ENCODE peak calls at places on chromosome 22, in four cellular contexts. Y is prostate gland, L is esophagus squamous epithelium, U is HCT116. K is an unnamed sample.

GRCh38 chr22:41925783-41926460 is 684 bp downstream of the TNFRSF13C start:
- DNase-seq in Y (peak), L (no peak), U (no peak), K (no peak)

GRCh38 chr22:50009765-50010675 is 2.5 kb downstream of the IL17REL start:
- DNase-seq in Y (no peak), L (no peak), U (no peak), K (no peak)

GRCh38 chr22:24976442-24977218 is 24.1 kb downstream of the KIAA1671 start:
- DNase-seq in Y (peak), L (no peak), U (no peak), K (no peak)

GRCh38 chr22:39508393-39508792 is 6.3 kb downstream of the MIEF1 start:
- DNase-seq in Y (no peak), L (no peak), U (no peak), K (no peak)

GRCh38 chr22:41596776-41597634 is 7.4 kb upstream of the PMM1 start:
- DNase-seq in Y (peak), L (no peak), U (no peak), K (no peak)

GRCh38 chr22:49600452-49600847 is 227.2 kb downstream of the BRD1 start:
- DNase-seq in Y (no peak), L (no peak), U (no peak), K (no peak)

GRCh38 chr22:50307891-50308596 is 598 bp upstream of the PLXNB2 start:
- DNase-seq in Y (no peak), L (no peak), U (no peak), K (no peak)

GRCh38 chr22:19149047-19149883 is 827 bp downstream of the GSC2 start:
- DNase-seq in Y (no peak), L (no peak), U (no peak), K (no peak)

GRCh38 chr22:42515896-42516295 is 3.7 kb downstream of the RRP7A start:
- DNase-seq in Y (no peak), L (no peak), U (no peak), K (no peak)

GRCh38 chr22:40326905-40327735 is 19.2 kb upstream of the ADSL start:
- DNase-seq in Y (peak), L (no peak), U (no peak), K (no peak)

GRCh38 chr22:49724030-49724892 is 103.4 kb downstream of the BRD1 start:
- DNase-seq in Y (no peak), L (no peak), U (no peak), K (no peak)

GRCh38 chr22:24055283-24055682 is 44.2 kb downstream of the CABIN1 start:
- DNase-seq in Y (no peak), L (no peak), U (no peak), K (no peak)

GRCh38 chr22:27754247-27754887 is 47.2 kb downstream of the MN1 start:
- DNase-seq in Y (peak), L (no peak), U (no peak), K (no peak)

GRCh38 chr22:39814899-39815298 is 78.7 kb downstream of the ENTHD1 start:
- DNase-seq in Y (no peak), L (no peak), U (no peak), K (no peak)

GRCh38 chr22:25057013-25057881 is 104.7 kb downstream of the KIAA1671 start:
- DNase-seq in Y (peak), L (no peak), U (peak), K (peak)

GRCh38 chr22:24583221-24583971 is 9.5 kb downstream of the LRRC75B start:
- DNase-seq in Y (no peak), L (no peak), U (no peak), K (no peak)

GRCh38 chr22:25903294-25903693 is 161.3 kb downstream of the MYO18B start:
- DNase-seq in Y (no peak), L (no peak), U (peak), K (no peak)

GRCh38 chr22:19057999-19058491 is 64.2 kb downstream of the DGCR2 start:
- DNase-seq in Y (no peak), L (no peak), U (no peak), K (no peak)

GRCh38 chr22:38032681-38033521 is 24.3 kb upstream of the PICK1 start:
- DNase-seq in Y (no peak), L (no peak), U (no peak), K (no peak)

GRCh38 chr22:38034884-38035529 is 22.2 kb upstream of the PICK1 start:
- DNase-seq in Y (no peak), L (no peak), U (no peak), K (no peak)

GRCh38 chr22:38033522-38034277 is 23.5 kb upstream of the PICK1 start:
- DNase-seq in Y (no peak), L (no peak), U (no peak), K (no peak)

GRCh38 chr22:38035530-38035885 is 21.7 kb upstream of the PICK1 start:
- DNase-seq in Y (no peak), L (no peak), U (no peak), K (no peak)

GRCh38 chr22:38034278-38034882 is 22.8 kb upstream of the PICK1 start:
- DNase-seq in Y (peak), L (no peak), U (peak), K (no peak)
- TF ChIP-seq POLR2A in Y (no peak), L (no peak), U (no peak), K (no peak)

GRCh38 chr22:45233386-45233785 is 7.3 kb downstream of the KIAA0930 start:
- DNase-seq in Y (no peak), L (no peak), U (no peak), K (no peak)
- TF ChIP-seq POLR2A in Y (no peak), L (no peak), U (no peak), K (no peak)

GRCh38 chr22:36762687-36763260 is 13.1 kb downstream of the IFT27 start:
- DNase-seq in Y (no peak), L (no peak), U (no peak), K (no peak)
- TF ChIP-seq POLR2A in Y (no peak), L (no peak), U (no peak), K (no peak)

DNA sequence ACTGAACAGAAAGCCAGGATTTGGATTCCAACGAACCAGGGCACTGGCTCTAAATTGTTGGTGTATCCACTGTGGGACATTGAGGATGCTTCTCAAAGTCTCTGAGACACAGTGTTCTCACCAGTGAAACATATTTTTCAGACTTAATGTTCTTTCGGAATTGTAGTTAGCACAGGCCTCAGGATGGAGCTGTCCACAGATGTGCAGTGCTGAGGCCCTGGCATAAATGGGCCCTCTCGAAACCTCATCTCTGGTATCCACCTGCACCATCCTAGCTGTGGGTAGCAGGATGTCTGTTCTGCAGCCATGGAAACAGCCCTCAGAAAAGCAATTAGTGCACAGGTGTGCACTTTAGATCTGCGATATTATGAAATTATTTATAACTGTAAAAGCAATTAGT is 656.8 kb downstream of the TBC1D22A start:
- DNase-seq in Y (no peak), L (no peak), U (no peak), K (no peak)
- TF ChIP-seq POLR2A in Y (no peak), L (no peak), U (no peak), K (no peak)

DNA sequence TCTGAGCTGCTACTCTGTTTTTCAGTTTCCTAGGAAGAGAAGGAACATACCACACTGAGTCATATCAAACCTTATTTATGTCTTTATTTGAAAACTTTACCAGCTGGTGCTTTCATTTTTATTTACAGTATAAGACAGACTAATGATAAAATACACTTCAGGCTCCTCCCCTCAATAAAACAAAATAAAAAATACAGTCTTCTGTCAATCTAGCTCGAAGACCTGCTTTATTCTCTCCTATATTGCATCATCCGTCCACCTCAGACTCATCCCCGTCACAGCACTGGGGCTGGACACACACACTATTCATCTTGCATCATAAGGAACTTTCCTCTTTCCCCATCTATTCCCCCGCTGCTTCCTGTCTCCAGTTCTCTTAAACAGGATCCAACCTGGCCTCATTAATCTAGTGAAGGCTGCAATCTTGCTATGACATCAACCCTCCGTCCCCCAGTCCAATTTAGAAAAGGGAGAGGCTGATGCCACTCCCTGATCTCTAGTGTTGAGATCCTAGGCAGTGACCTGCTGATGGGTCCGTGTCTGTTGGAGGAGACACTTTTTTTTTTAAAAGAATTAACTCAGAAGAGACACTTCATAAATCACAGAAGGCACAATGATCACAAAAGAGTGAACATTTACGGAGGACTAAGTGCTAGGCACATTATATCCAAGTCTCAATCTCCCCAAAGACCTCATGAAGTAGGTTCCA is 1.1 kb downstream of the XBP1 start:
- DNase-seq in Y (peak), L (no peak), U (peak), K (no peak)
- TF ChIP-seq POLR2A in Y (peak), L (peak), U (no peak), K (no peak)

DNA sequence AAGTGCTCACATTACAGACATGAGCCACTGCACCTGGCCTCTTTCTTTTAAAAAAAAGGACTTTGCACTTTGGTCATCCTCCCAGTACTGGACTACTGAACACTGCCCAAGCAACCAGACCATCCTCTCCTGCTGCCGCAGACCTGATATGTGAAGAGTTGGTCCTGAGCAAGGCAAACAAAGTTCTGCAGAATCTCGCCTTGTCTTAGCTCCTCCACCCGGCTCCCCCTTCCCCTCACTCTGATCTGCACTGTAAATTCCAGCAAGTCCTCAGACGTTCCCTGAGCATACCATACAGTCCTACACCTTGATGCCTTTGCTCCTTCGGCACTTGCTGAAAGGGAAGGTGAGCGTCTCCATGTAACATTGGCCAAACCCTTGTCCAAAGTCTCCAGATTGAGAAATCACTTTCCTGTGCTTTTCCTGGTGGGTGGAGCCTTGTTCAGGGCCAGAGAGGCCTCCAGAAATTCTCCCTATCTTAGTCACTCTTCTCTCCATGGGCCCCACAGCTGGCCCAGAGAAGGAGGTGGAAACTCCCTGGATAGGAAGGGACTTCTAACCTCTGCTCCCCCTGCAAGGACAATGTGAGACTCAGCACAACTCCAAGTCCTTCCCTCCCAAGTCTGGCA is 47.0 kb upstream of the TIMP3 start:
- DNase-seq in Y (no peak), L (no peak), U (no peak), K (no peak)
- TF ChIP-seq POLR2A in Y (no peak), L (no peak), U (no peak), K (no peak)

DNA sequence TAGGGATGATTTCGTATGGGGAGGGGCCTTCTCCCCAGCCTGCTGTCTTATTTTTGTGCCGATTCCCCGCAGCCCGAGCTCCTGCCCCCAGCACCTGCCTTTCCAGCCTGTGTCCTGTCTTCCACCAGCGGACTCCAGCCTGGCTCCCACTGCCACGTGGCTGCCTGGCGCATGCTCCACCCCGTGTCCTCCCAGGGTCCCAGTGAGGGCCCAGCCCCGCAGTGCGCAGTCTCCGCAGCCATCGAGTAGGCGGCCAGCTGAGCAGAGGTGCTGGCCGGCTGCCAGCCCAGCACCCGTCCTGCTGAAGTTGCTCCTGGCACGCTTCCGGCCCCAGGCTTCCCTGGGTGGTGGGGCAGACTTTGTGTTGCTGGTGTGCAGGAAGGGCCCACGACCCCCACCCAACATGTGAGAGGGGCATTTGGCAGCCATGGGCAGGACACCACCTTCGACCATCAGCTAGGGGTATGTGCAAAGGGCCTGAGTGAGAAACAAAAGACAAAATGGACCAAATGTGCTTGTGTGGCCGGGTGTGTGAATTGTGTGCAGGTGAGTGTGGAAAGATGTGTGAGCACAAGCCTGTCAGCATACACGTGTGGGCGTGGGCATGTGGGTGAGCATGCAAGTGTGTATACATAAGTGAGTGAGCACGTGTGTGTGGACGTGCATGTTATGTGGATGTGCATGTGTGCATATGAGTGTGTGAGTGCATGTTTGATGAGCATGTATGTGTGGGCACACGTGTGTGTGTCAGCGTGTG is 55.9 kb downstream of the RTN4R start:
- DNase-seq in Y (no peak), L (no peak), U (peak), K (no peak)
- TF ChIP-seq POLR2A in Y (no peak), L (no peak), U (peak), K (no peak)

GRCh38 chr22:30208631-30209603 is 37.6 kb downstream of the LIF start:
- DNase-seq in Y (no peak), L (no peak), U (no peak), K (no peak)
- TF ChIP-seq POLR2A in Y (no peak), L (no peak), U (no peak), K (no peak)

GRCh38 chr22:21677606-21678443 is 12.0 kb downstream of the PPIL2 start:
- DNase-seq in Y (no peak), L (no peak), U (no peak), K (no peak)
- TF ChIP-seq POLR2A in Y (no peak), L (no peak), U (no peak), K (no peak)